ENCODE peak calls at places on chromosomes 16 and 17, in four cellular contexts. One of them, this sample, is unnamed.
A peak's percentile ranks its signal among the peaks of the same experiment; 100 is the strongest.

GRCh38 chr17:60601443-60602384 is 1.7 kb downstream of the PPM1D start:
- DNase-seq in breast epithelium: no peak
- DNase-seq in HCT116: peak; percentile 60
- DNase-seq in tibial nerve: peak; percentile 71
- DNase-seq in this sample: no peak

GRCh38 chr16:28879841-28880588 is 1.7 kb downstream of the ATP2A1 start:
- DNase-seq in tibial nerve: peak; percentile 79
- DNase-seq in HCT116: peak; percentile 61
- DNase-seq in breast epithelium: peak; percentile 88
- DNase-seq in this sample: peak; percentile 94

GRCh38 chr17:33983824-33984574 is 271.1 kb upstream of the CCL2 start:
- DNase-seq in HCT116: no peak
- DNase-seq in tibial nerve: no peak
- DNase-seq in breast epithelium: no peak
- DNase-seq in this sample: no peak

GRCh38 chr16:53518550-53519416 is 15.8 kb upstream of the AKTIP start:
- DNase-seq in breast epithelium: no peak
- DNase-seq in HCT116: no peak
- DNase-seq in tibial nerve: peak; percentile 37
- DNase-seq in this sample: no peak

GRCh38 chr17:66831383-66832220 is 3.3 kb upstream of the CACNG5 start:
- DNase-seq in HCT116: no peak
- DNase-seq in tibial nerve: no peak
- DNase-seq in breast epithelium: no peak
- DNase-seq in this sample: no peak

GRCh38 chr17:61202564-61202963 is 197.1 kb upstream of the TBX2 start:
- DNase-seq in HCT116: no peak
- DNase-seq in breast epithelium: no peak
- DNase-seq in tibial nerve: no peak
- DNase-seq in this sample: no peak

GRCh38 chr17:63988741-63989621 is 9.2 kb upstream of the PRR29 start:
- DNase-seq in tibial nerve: no peak
- DNase-seq in HCT116: no peak
- DNase-seq in breast epithelium: no peak
- DNase-seq in this sample: no peak

GRCh38 chr17:67862614-67863217 is 37.4 kb downstream of the BPTF start:
- DNase-seq in breast epithelium: no peak
- DNase-seq in HCT116: no peak
- DNase-seq in tibial nerve: no peak
- DNase-seq in this sample: no peak

GRCh38 chr17:74085434-74085833 is 118.0 kb upstream of the RPL38 start:
- DNase-seq in tibial nerve: no peak
- DNase-seq in HCT116: peak; percentile 37
- DNase-seq in breast epithelium: no peak
- DNase-seq in this sample: no peak

GRCh38 chr17:56098746-56099145 is 54.5 kb upstream of the ANKFN1 start:
- DNase-seq in tibial nerve: no peak
- DNase-seq in breast epithelium: no peak
- DNase-seq in HCT116: no peak
- DNase-seq in this sample: no peak

GRCh38 chr16:22641030-22641671 is 130.5 kb downstream of the NPIPB5 start:
- DNase-seq in tibial nerve: no peak
- DNase-seq in breast epithelium: no peak
- DNase-seq in HCT116: peak; percentile 3
- DNase-seq in this sample: no peak

GRCh38 chr16:3736116-3736515 is 18.8 kb upstream of the TRAP1 start:
- DNase-seq in tibial nerve: no peak
- DNase-seq in HCT116: no peak
- DNase-seq in breast epithelium: peak; percentile 37
- DNase-seq in this sample: no peak

GRCh38 chr17:61205406-61205805 is 194.2 kb upstream of the TBX2 start:
- DNase-seq in tibial nerve: no peak
- DNase-seq in HCT116: no peak
- DNase-seq in breast epithelium: no peak
- DNase-seq in this sample: no peak

GRCh38 chr17:41717408-41718286 is 5.5 kb downstream of the GAST start:
- DNase-seq in breast epithelium: no peak
- DNase-seq in tibial nerve: no peak
- DNase-seq in HCT116: no peak
- DNase-seq in this sample: no peak

DNA sequence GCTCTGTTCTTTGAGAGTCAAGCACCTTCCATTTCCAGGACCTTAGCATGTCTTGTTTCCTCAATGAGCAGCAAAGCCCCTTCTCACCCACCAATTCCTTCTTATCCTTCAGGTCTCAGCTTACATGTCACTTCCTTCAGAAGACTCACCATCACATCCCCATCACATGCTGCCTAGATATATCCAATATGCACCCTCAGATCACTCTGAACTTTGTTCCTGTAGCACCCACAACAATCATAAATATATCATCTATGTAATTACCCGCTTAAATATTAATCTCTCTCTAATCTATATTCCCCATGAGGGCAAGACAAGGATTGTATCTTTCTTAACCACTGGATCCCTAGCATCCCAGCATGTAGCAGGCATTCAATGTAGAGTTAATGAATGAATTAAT is 30.4 kb downstream of the KANSL1 start:
- DNase-seq in HCT116: no peak
- DNase-seq in tibial nerve: no peak
- DNase-seq in breast epithelium: no peak
- DNase-seq in this sample: no peak
- H3K4me1 ChIP-seq in HCT116: peaks cover 7% of the 10 kb centered on the region
- H3K4me1 ChIP-seq in tibial nerve: no peaks in the 10 kb centered on the region
- H3K4me1 ChIP-seq in breast epithelium: peaks cover 2% of the 10 kb centered on the region
- H3K4me1 ChIP-seq in this sample: peaks cover 93% of the 10 kb centered on the region

GRCh38 chr16:8237452-8237851 is 352.9 kb downstream of the TMEM114 start:
- DNase-seq in HCT116: no peak
- DNase-seq in breast epithelium: no peak
- DNase-seq in tibial nerve: no peak
- DNase-seq in this sample: no peak

GRCh38 chr16:8241408-8241807 is 348.9 kb downstream of the TMEM114 start:
- DNase-seq in breast epithelium: no peak
- DNase-seq in HCT116: no peak
- DNase-seq in tibial nerve: no peak
- DNase-seq in this sample: no peak

GRCh38 chr16:8236816-8237215 is 353.5 kb downstream of the TMEM114 start:
- DNase-seq in tibial nerve: no peak
- DNase-seq in HCT116: no peak
- DNase-seq in breast epithelium: no peak
- DNase-seq in this sample: no peak
- H3K4me1 ChIP-seq in tibial nerve: no peaks in the 10 kb centered on the region
- H3K4me1 ChIP-seq in HCT116: no peaks in the 10 kb centered on the region
- H3K4me1 ChIP-seq in breast epithelium: no peaks in the 10 kb centered on the region
- H3K4me1 ChIP-seq in this sample: no peaks in the 10 kb centered on the region

GRCh38 chr17:81566461-81567126 is 14.4 kb upstream of the FAAP100 start:
- DNase-seq in breast epithelium: peak; percentile 79
- DNase-seq in HCT116: peak; percentile 41
- DNase-seq in tibial nerve: peak; percentile 70
- DNase-seq in this sample: peak; percentile 75

GRCh38 chr17:81565231-81565630 is 13.1 kb upstream of the FAAP100 start:
- DNase-seq in tibial nerve: no peak
- DNase-seq in breast epithelium: no peak
- DNase-seq in HCT116: no peak
- DNase-seq in this sample: no peak

GRCh38 chr17:81564778-81565177 is 12.6 kb upstream of the FAAP100 start:
- DNase-seq in HCT116: no peak
- DNase-seq in breast epithelium: no peak
- DNase-seq in tibial nerve: no peak
- DNase-seq in this sample: peak; percentile 35

GRCh38 chr17:81561494-81561885 is 9.3 kb upstream of the FAAP100 start:
- DNase-seq in tibial nerve: no peak
- DNase-seq in breast epithelium: no peak
- DNase-seq in HCT116: no peak
- DNase-seq in this sample: no peak

DNA sequence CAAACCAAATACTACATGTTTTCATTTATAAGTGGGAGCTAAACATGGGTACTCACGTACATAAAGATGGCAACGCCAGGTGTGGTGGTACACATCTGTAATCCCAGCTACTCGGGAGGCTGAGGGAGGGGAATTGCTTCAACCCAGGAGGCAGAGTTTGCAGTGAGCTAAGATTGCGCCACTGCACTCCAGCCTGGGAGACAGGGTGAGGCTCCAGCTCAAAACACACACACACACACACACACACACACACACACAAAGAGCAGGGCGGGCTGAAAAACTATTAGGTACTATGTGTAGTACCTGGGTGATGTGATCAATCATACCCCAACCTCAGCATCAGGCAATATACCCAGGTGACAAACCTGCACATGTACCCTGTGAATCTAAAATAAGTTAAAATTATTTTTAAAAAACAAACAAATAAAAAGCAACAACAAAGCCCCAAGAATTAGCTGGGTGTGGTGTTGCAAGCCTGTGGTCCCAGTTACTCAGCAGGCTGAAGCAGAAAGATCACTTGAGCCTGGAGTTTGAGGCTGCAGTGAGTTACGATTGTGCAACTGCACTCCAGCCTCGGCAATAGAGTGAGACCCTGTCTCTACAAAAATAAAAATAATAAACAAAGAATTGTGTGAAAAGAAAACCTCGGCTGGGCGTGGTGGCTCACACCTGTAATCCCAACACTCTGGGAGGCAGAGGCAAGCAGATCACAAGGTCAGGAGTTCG is 11.9 kb upstream of the FAAP100 start:
- DNase-seq in breast epithelium: no peak
- DNase-seq in tibial nerve: no peak
- DNase-seq in HCT116: no peak
- DNase-seq in this sample: no peak
- H3K4me1 ChIP-seq in breast epithelium: peaks cover 12% of the 10 kb centered on the region
- H3K4me1 ChIP-seq in tibial nerve: peaks cover 3% of the 10 kb centered on the region
- H3K4me1 ChIP-seq in HCT116: peaks cover 24% of the 10 kb centered on the region
- H3K4me1 ChIP-seq in this sample: peaks cover 87% of the 10 kb centered on the region

GRCh38 chr17:17379197-17379991 is 76.2 kb downstream of the NT5M start:
- DNase-seq in breast epithelium: no peak
- DNase-seq in HCT116: no peak
- DNase-seq in tibial nerve: no peak
- DNase-seq in this sample: no peak

GRCh38 chr17:17382901-17383300 is 79.7 kb downstream of the NT5M start:
- DNase-seq in tibial nerve: no peak
- DNase-seq in HCT116: no peak
- DNase-seq in breast epithelium: no peak
- DNase-seq in this sample: no peak

GRCh38 chr17:17381438-17382059 is 78.4 kb downstream of the NT5M start:
- DNase-seq in breast epithelium: no peak
- DNase-seq in HCT116: no peak
- DNase-seq in tibial nerve: no peak
- DNase-seq in this sample: no peak

GRCh38 chr17:17382060-17382449 is 78.9 kb downstream of the NT5M start:
- DNase-seq in breast epithelium: no peak
- DNase-seq in tibial nerve: no peak
- DNase-seq in HCT116: no peak
- DNase-seq in this sample: no peak

DNA sequence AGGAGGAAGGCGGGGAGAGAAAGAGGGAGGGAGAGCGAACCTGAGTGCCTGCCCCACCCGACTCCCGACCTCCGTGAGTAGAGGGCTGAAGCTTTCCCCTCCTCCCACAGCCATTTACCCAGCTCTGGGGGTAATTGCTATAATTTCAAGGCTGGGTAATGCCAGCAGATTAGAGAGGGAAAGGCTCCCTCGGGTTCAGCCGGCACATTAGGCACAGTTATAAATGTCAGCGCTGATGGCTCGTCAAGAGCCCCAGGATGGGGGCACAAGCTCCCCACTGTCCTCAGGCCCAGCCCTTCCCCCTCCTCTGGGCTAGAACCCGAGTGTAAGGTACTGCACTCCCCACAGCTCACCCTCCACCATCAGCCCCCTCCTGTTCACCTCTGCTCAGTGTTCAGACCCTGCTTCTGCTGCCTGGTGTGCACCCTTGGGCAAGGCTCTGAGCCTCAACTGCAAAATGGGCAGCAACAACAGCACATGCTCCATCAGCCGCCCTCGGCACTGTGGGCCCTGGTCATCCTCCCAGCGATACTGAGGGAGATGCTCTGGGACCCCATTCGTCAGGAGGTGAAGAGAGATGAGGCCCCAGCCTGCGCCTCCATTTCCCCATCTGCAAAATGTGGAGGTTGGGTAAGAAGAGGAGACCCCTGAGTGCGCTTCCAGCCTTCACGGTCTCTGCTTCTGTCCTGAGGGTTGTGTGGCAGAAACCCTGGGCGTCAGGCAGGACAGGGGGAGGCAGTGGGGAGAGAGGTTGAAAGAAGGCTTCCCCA is 77.2 kb downstream of the NT5M start:
- DNase-seq in breast epithelium: no peak
- DNase-seq in tibial nerve: no peak
- DNase-seq in HCT116: no peak
- DNase-seq in this sample: peak; percentile 43
- H3K4me1 ChIP-seq in breast epithelium: no peaks in the 10 kb centered on the region
- H3K4me1 ChIP-seq in tibial nerve: no peaks in the 10 kb centered on the region
- H3K4me1 ChIP-seq in HCT116: no peaks in the 10 kb centered on the region
- H3K4me1 ChIP-seq in this sample: peaks cover 9% of the 10 kb centered on the region

DNA sequence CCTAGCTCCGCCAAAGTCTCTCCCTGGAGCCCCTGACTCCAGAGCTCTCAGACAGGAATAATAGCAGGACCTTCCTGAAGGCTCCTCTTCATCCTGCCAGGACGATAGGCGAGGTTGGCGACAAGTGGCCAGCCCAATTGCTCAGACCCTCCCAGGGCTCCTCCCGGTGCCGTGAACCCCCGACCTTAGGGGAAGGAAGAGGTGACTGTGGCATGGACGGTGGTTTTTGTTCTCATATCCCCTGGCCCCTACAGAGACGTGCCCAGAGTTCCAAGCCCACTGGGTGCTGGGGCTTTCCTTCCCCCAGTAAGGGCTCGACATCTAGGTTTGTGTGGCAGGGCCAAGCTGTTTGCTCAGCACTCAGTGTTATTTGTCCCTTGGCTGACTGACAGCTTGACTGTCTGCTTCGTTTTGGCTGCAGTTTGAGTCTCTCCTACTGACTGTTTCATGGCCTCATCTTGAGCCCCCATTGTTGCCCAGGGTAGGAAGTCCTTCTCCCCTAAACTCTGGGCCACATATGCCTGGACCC is 4.6 kb upstream of the ADCY7 start:
- DNase-seq in breast epithelium: no peak
- DNase-seq in HCT116: no peak
- DNase-seq in tibial nerve: no peak
- DNase-seq in this sample: peak; percentile 53
- H3K4me1 ChIP-seq in breast epithelium: no peaks in the 10 kb centered on the region
- H3K4me1 ChIP-seq in HCT116: peaks cover 39% of the 10 kb centered on the region
- H3K4me1 ChIP-seq in tibial nerve: no peaks in the 10 kb centered on the region
- H3K4me1 ChIP-seq in this sample: peaks cover 23% of the 10 kb centered on the region

DNA sequence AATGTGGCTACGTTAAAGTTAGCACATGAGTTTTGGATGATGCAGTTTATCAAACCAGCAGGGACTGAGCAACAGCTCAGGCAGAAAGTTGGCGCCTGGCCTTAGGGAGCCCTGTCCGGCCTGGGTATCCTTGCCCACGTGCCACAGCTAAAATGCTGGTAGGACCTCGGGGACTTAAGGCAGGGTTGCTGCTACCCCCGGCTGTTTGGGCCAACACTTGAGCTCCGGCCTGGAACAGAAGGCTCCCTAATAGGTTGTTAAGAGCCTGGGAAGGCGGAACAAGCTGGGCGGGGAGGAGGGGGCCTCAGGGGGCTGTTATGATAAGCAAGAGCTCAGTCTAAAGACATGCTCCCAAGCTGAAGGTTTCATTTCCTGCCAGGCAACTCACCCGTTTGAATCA is 39.7 kb downstream of the CUEDC1 start:
- DNase-seq in breast epithelium: no peak
- DNase-seq in HCT116: no peak
- DNase-seq in tibial nerve: no peak
- DNase-seq in this sample: no peak
- H3K4me1 ChIP-seq in breast epithelium: peaks cover 11% of the 10 kb centered on the region
- H3K4me1 ChIP-seq in HCT116: peaks cover 86% of the 10 kb centered on the region
- H3K4me1 ChIP-seq in tibial nerve: no peaks in the 10 kb centered on the region
- H3K4me1 ChIP-seq in this sample: peaks cover 61% of the 10 kb centered on the region

GRCh38 chr17:77322534-77323412 is 182.0 kb downstream of the SEC14L1 start:
- DNase-seq in tibial nerve: peak; percentile 77
- DNase-seq in HCT116: peak; percentile 92
- DNase-seq in breast epithelium: peak; percentile 68
- DNase-seq in this sample: peak; percentile 92
- H3K4me1 ChIP-seq in tibial nerve: no peaks in the 10 kb centered on the region
- H3K4me1 ChIP-seq in HCT116: peaks cover 88% of the 10 kb centered on the region
- H3K4me1 ChIP-seq in breast epithelium: peaks cover 45% of the 10 kb centered on the region
- H3K4me1 ChIP-seq in this sample: peaks cover 53% of the 10 kb centered on the region